ENCODE peak calls at places on chromosomes 11 and 22, in seven cellular contexts. One of them, this sample, is unnamed.

GRCh38 chr22:17954200-17954859 is 70.0 kb downstream of the MICAL3 start:
- DNase-seq in PC-3: no peak
- DNase-seq in AG09319: no peak
- DNase-seq in mammary epithelial cell: no peak
- DNase-seq in cardiac fibroblast: no peak
- DNase-seq in astrocyte: no peak
- DNase-seq in GM12865: no peak
- DNase-seq in this sample: no peak

GRCh38 chr11:113457784-113458183 is 17.4 kb downstream of the DRD2 start:
- DNase-seq in PC-3: no peak
- DNase-seq in AG09319: no peak
- DNase-seq in mammary epithelial cell: no peak
- DNase-seq in cardiac fibroblast: no peak
- DNase-seq in astrocyte: no peak
- DNase-seq in GM12865: no peak
- DNase-seq in this sample: no peak

GRCh38 chr22:49592780-49593501 is 234.7 kb downstream of the BRD1 start:
- DNase-seq in PC-3: no peak
- DNase-seq in AG09319: no peak
- DNase-seq in mammary epithelial cell: no peak
- DNase-seq in cardiac fibroblast: no peak
- DNase-seq in astrocyte: no peak
- DNase-seq in GM12865: no peak
- DNase-seq in this sample: no peak

GRCh38 chr11:19220903-19221682 is 19.3 kb upstream of the CSRP3 start:
- DNase-seq in PC-3: no peak
- DNase-seq in AG09319: no peak
- DNase-seq in mammary epithelial cell: no peak
- DNase-seq in cardiac fibroblast: peak
- DNase-seq in astrocyte: peak
- DNase-seq in GM12865: no peak
- DNase-seq in this sample: no peak

GRCh38 chr11:18416459-18416858 is 4.3 kb downstream of the LDHC start:
- DNase-seq in PC-3: no peak
- DNase-seq in AG09319: no peak
- DNase-seq in mammary epithelial cell: no peak
- DNase-seq in cardiac fibroblast: no peak
- DNase-seq in astrocyte: no peak
- DNase-seq in GM12865: no peak
- DNase-seq in this sample: no peak

GRCh38 chr11:132030896-132031295 is 660.5 kb downstream of the NTM start:
- DNase-seq in PC-3: no peak
- DNase-seq in AG09319: no peak
- DNase-seq in mammary epithelial cell: no peak
- DNase-seq in cardiac fibroblast: peak
- DNase-seq in astrocyte: peak
- DNase-seq in GM12865: no peak
- DNase-seq in this sample: no peak

GRCh38 chr22:17921871-17922821 is 102.2 kb downstream of the MICAL3 start:
- DNase-seq in PC-3: no peak
- DNase-seq in AG09319: no peak
- DNase-seq in mammary epithelial cell: peak
- DNase-seq in cardiac fibroblast: no peak
- DNase-seq in astrocyte: no peak
- DNase-seq in GM12865: no peak
- DNase-seq in this sample: peak

GRCh38 chr11:11769782-11770181 is 72.0 kb upstream of the USP47 start:
- DNase-seq in PC-3: no peak
- DNase-seq in AG09319: no peak
- DNase-seq in mammary epithelial cell: no peak
- DNase-seq in cardiac fibroblast: no peak
- DNase-seq in astrocyte: no peak
- DNase-seq in GM12865: no peak
- DNase-seq in this sample: no peak

GRCh38 chr11:870418-870817 is 27.8 kb downstream of the TSPAN4 start:
- DNase-seq in PC-3: no peak
- DNase-seq in AG09319: no peak
- DNase-seq in mammary epithelial cell: no peak
- DNase-seq in cardiac fibroblast: no peak
- DNase-seq in astrocyte: no peak
- DNase-seq in GM12865: no peak
- DNase-seq in this sample: no peak

GRCh38 chr11:100930185-100930778 is 199.3 kb downstream of the PGR start:
- DNase-seq in PC-3: peak
- DNase-seq in AG09319: peak
- DNase-seq in mammary epithelial cell: peak
- DNase-seq in cardiac fibroblast: peak
- DNase-seq in astrocyte: peak
- DNase-seq in GM12865: peak
- DNase-seq in this sample: no peak

DNA sequence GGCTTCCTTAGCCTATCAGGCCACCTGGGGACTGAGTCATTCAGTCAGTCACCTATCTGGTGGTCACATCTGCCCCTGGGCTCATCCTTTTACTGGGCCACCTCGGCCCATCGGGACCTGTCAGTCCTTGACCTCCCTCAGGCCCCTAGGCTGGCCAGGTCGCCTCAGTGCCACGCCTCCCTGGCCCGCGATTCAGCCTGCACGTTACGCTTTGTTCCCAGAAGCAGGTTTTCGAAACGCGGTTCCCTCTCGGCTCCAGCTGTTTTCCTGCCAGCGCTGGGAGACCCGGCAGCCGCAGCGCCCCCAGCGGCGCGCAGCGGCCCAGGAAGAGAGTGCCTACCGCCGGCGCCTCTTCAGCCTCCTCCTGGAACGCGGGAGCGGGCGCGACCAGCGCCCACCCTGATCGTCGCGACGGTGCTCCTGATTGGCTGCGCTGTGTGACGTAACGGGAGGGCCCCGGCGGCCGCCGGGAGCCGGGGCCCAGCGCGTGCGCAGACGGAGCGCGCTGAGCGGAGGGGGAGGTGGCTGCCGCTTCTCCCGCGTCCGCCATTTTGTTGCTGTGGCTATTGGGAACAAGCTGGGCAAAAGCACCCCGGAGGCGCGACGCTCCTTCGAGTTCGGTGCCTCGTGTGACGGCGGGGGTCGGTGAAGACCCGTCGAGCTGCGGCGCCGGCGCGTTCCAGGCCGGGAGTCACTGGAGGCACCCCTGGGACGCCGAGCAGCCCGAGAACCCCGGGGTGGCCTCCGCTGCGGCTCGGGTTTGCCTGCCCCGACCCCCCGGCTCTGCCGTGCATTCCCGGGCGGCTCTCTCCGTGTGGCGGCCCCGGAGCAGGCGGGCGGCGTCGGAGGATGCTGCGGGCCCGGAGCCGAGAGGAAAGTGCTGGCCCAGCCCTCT is at the start of gene CRKL:
- DNase-seq in PC-3: peak
- DNase-seq in AG09319: peak
- DNase-seq in mammary epithelial cell: peak
- DNase-seq in cardiac fibroblast: peak
- DNase-seq in astrocyte: peak
- DNase-seq in GM12865: peak
- DNase-seq in this sample: peak
- TF ChIP-seq CTCF in PC-3: peak
- TF ChIP-seq CTCF in AG09319: peak
- TF ChIP-seq CTCF in mammary epithelial cell: peak
- TF ChIP-seq CTCF in cardiac fibroblast: peak
- TF ChIP-seq CTCF in astrocyte: peak
- TF ChIP-seq CTCF in GM12865: peak
- TF ChIP-seq CTCF in this sample: peak

DNA sequence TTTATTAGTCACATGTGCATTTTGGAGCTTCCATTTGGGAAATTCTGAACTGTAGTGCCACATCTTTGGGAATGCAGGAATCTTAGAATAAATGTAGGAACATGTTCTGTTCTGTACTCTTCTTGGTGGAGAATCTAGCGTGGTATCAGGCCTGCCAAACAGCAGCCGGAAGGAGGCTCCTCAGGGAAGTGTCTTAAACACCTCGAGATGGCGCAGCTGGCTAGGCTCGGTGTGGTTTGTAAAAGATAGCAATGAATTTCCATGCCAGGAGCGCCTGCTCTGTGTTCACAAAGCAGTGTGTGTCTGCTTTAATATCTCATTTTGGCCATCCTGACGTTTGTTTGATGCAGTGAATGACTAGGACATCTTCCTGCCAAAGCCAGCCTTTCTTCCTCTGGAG is 145.1 kb downstream of the ATXN10 start:
- DNase-seq in PC-3: no peak
- DNase-seq in AG09319: no peak
- DNase-seq in mammary epithelial cell: no peak
- DNase-seq in cardiac fibroblast: no peak
- DNase-seq in astrocyte: no peak
- DNase-seq in GM12865: no peak
- DNase-seq in this sample: no peak
- TF ChIP-seq CTCF in PC-3: no peak
- TF ChIP-seq CTCF in AG09319: no peak
- TF ChIP-seq CTCF in mammary epithelial cell: no peak
- TF ChIP-seq CTCF in cardiac fibroblast: no peak
- TF ChIP-seq CTCF in astrocyte: no peak
- TF ChIP-seq CTCF in GM12865: no peak
- TF ChIP-seq CTCF in this sample: no peak

GRCh38 chr11:61791737-61792309 is 576 bp downstream of the TMEM258 start:
- DNase-seq in PC-3: peak
- DNase-seq in AG09319: peak
- DNase-seq in mammary epithelial cell: peak
- DNase-seq in cardiac fibroblast: peak
- DNase-seq in astrocyte: peak
- DNase-seq in GM12865: peak
- DNase-seq in this sample: peak
- TF ChIP-seq CTCF in PC-3: no peak
- TF ChIP-seq CTCF in AG09319: no peak
- TF ChIP-seq CTCF in mammary epithelial cell: no peak
- TF ChIP-seq CTCF in cardiac fibroblast: no peak
- TF ChIP-seq CTCF in astrocyte: no peak
- TF ChIP-seq CTCF in GM12865: no peak
- TF ChIP-seq CTCF in this sample: no peak

DNA sequence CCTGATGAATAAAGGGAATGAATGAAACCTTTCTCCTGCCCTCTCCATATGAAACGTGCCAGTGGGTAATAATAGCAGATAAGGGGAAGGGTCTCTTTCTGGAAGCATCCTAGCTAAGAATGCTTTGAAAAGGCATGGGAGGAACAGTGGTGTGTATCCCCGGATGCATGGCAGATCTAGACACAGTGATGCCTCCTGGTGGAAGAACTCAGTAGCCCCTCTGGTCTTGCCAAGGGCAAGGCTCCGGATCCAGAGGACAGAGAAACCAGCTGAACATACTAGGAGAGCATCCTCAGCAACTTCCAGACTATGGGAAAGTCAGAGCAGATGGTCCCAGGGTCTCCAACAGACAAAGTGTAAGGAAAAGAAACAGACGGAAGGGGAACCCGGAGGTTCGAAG is 6.4 kb downstream of the BAIAP2L2 start:
- DNase-seq in PC-3: peak
- DNase-seq in AG09319: no peak
- DNase-seq in mammary epithelial cell: no peak
- DNase-seq in cardiac fibroblast: peak
- DNase-seq in astrocyte: no peak
- DNase-seq in GM12865: no peak
- DNase-seq in this sample: no peak
- TF ChIP-seq CTCF in PC-3: peak
- TF ChIP-seq CTCF in AG09319: peak
- TF ChIP-seq CTCF in mammary epithelial cell: no peak
- TF ChIP-seq CTCF in cardiac fibroblast: peak
- TF ChIP-seq CTCF in astrocyte: no peak
- TF ChIP-seq CTCF in GM12865: peak
- TF ChIP-seq CTCF in this sample: peak

DNA sequence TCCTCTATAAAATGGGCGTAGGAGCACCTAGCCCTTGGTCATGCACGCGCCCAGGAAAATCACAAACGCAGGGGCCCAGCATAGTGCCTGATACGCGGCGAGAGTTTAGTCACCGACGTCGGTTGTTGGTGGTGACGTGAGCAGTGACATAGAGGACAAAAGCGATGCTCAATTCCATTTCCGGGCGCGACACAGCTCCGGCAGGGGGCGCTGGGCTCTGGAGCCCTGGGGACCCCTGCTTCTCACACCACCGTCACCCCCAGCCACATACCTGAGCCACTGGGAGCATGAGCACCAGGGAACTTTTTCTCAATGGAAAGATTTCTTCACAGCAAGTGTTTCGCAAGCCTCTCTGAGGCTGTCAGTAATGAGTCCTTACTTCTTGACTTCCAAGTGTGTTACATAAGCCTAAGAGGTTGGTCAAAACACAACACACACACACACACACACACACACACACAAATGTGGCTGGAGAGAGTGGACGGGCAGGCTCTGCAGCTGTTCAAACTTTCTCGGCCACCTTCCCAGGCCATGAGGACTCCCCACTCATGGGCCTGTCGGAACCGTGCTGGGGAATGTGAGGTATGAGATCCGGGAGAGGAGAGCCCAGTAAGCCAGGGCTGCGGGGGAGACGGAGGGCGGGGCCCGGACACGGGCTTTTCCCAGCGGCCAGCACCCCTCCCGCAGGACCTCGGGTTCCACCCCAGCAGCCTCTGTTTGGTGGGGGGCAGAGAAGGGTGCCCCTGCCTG is 36.9 kb upstream of the LINC01488 start:
- DNase-seq in PC-3: peak
- DNase-seq in AG09319: peak
- DNase-seq in mammary epithelial cell: peak
- DNase-seq in cardiac fibroblast: peak
- DNase-seq in astrocyte: peak
- DNase-seq in GM12865: no peak
- DNase-seq in this sample: peak
- TF ChIP-seq CTCF in PC-3: no peak
- TF ChIP-seq CTCF in AG09319: peak
- TF ChIP-seq CTCF in mammary epithelial cell: peak
- TF ChIP-seq CTCF in cardiac fibroblast: peak
- TF ChIP-seq CTCF in astrocyte: no peak
- TF ChIP-seq CTCF in GM12865: no peak
- TF ChIP-seq CTCF in this sample: peak

This sample was measured in progenitor cell of endocrine pancreas.